ENCODE peak calls at places on chromosomes 13 and 19, in nine cellular contexts. R is ascending aorta, V is epithelial cell of esophagus, E is Panc1, X is IMR-90, Z is dorsolateral prefrontal cortex, M is A549, L is HCT116, O is ovary. Q is an unnamed sample.

GRCh38 chr13:99353836-99354235 is 46.6 kb upstream of the GPR183 start:
- DNase-seq in O (no peak), M (no peak), E (no peak), Z (no peak), L (no peak), X (peak), V (no peak), R (no peak), Q (no peak)

GRCh38 chr19:38101723-38102122 is 122.3 kb downstream of the DPF1 start:
- DNase-seq in L (no peak), O (no peak), V (no peak), X (no peak), M (no peak), Z (peak), R (no peak), E (no peak), Q (no peak)

GRCh38 chr19:13079542-13079986 is 23.1 kb downstream of the LYL1 start:
- DNase-seq in O (peak), L (no peak), V (no peak), M (no peak), E (no peak), X (peak), Z (no peak), R (no peak), Q (no peak)

GRCh38 chr19:4502282-4503223 is 15.7 kb downstream of the PLIN4 start:
- DNase-seq in E (no peak), V (no peak), R (no peak), L (no peak), M (no peak), Z (no peak), O (peak), X (peak), Q (no peak)

GRCh38 chr13:77544365-77544764 is 8.9 kb downstream of the SCEL start:
- DNase-seq in M (no peak), O (peak), L (no peak), X (no peak), V (peak), E (no peak), Z (no peak), R (no peak), Q (no peak)

GRCh38 chr13:82062772-82063171 is 1721.8 kb upstream of the SPRY2 start:
- DNase-seq in M (no peak), V (peak), R (no peak), L (no peak), O (no peak), X (no peak), E (no peak), Z (no peak), Q (no peak)

GRCh38 chr13:35388456-35388855 is 88.0 kb downstream of the MAB21L1 start:
- DNase-seq in L (no peak), O (no peak), V (no peak), X (no peak), M (no peak), Z (no peak), E (no peak), R (no peak), Q (no peak)

GRCh38 chr19:30319876-30320275 is 52.3 kb upstream of the ZNF536 start:
- DNase-seq in E (no peak), Z (no peak), R (no peak), O (no peak), V (no peak), X (no peak), M (no peak), L (no peak), Q (no peak)

GRCh38 chr19:38718747-38719543 is 25.3 kb downstream of the CAPN12 start:
- DNase-seq in V (no peak), X (no peak), R (no peak), E (no peak), M (no peak), Z (peak), L (no peak), O (no peak), Q (no peak)

GRCh38 chr13:114002009-114002544 is 28.2 kb upstream of the C13orf46 start:
- DNase-seq in M (no peak), O (peak), X (no peak), Z (no peak), R (no peak), L (no peak), E (no peak), V (no peak), Q (no peak)

GRCh38 chr19:31350033-31350692 is 927 bp upstream of the TSHZ3 start:
- DNase-seq in L (no peak), M (no peak), R (no peak), V (no peak), Z (no peak), E (no peak), X (no peak), O (peak), Q (no peak)

GRCh38 chr19:47379398-47379938 is 30.4 kb downstream of the DHX34 start:
- DNase-seq in Z (peak), R (no peak), V (no peak), M (no peak), O (no peak), X (no peak), L (no peak), E (no peak), Q (no peak)

GRCh38 chr19:38526430-38526829 is 91.3 kb downstream of the MAP4K1 start:
- DNase-seq in Z (no peak), O (no peak), V (no peak), R (no peak), M (no peak), L (no peak), E (no peak), X (no peak), Q (no peak)

GRCh38 chr19:16627928-16628182 is 149 bp downstream of the MED26 start:
- DNase-seq in L (no peak), X (no peak), V (no peak), M (no peak), R (no peak), Z (no peak), O (no peak), E (no peak), Q (no peak)

GRCh38 chr13:56659041-56659471 is 481.7 kb upstream of the PRR20A start:
- DNase-seq in E (no peak), O (peak), Z (no peak), L (no peak), V (no peak), X (no peak), R (no peak), M (no peak), Q (no peak)

GRCh38 chr13:72255908-72256307 is 388.9 kb upstream of the DACH1 start:
- DNase-seq in X (no peak), V (peak), O (no peak), L (peak), M (no peak), R (no peak), E (no peak), Z (peak), Q (no peak)

GRCh38 chr13:99336750-99337149 is 29.6 kb upstream of the GPR183 start:
- DNase-seq in L (no peak), E (no peak), O (no peak), V (no peak), M (no peak), Z (no peak), R (no peak), X (no peak), Q (no peak)

GRCh38 chr19:42092350-42092749 is 16.4 kb downstream of the ZNF574 start:
- DNase-seq in Z (no peak), L (no peak), M (peak), O (no peak), E (no peak), V (peak), X (no peak), R (no peak), Q (no peak)

GRCh38 chr19:51783373-51783772 is 11.6 kb upstream of the FPR3 start:
- DNase-seq in L (peak), E (no peak), X (no peak), O (no peak), M (no peak), R (no peak), Z (no peak), V (peak), Q (no peak)

GRCh38 chr13:29935309-29935981 is 85.0 kb upstream of the UBL3 start:
- DNase-seq in R (no peak), O (no peak), E (no peak), M (no peak), L (no peak), X (no peak), Z (peak), V (no peak), Q (no peak)

GRCh38 chr13:103007427-103007762 is 58.8 kb downstream of the SLC10A2 start:
- DNase-seq in X (no peak), E (no peak), M (no peak), Z (no peak), O (no peak), R (no peak), V (no peak), L (no peak), Q (no peak)

GRCh38 chr13:48263196-48263595 is 30.2 kb downstream of the ITM2B start:
- DNase-seq in V (peak), R (no peak), E (no peak), Z (no peak), O (no peak), M (no peak), L (no peak), X (no peak), Q (no peak)

GRCh38 chr13:35518337-35518736 is 41.8 kb upstream of the MAB21L1 start:
- DNase-seq in V (no peak), R (no peak), Z (no peak), M (no peak), X (no peak), O (no peak), E (no peak), L (no peak), Q (no peak)

GRCh38 chr19:32373614-32374295 is 28.3 kb downstream of the ZNF507 start:
- DNase-seq in O (no peak), M (peak), R (no peak), Z (peak), X (peak), V (peak), E (peak), L (peak), Q (no peak)
- H3K4me3 ChIP-seq in O (no peak), M (peak), R (no peak), Z (no peak), X (no peak), V (no peak), E (peak), L (peak), Q (no peak)

GRCh38 chr19:54477650-54478049 is 4.6 kb upstream of the CDC42EP5 start:
- DNase-seq in V (no peak), E (no peak), X (no peak), O (no peak), L (no peak), M (no peak), R (no peak), Z (no peak), Q (no peak)
- H3K4me3 ChIP-seq in V (no peak), E (no peak), X (no peak), O (no peak), L (no peak), M (no peak), R (no peak), Z (no peak), Q (no peak)

DNA sequence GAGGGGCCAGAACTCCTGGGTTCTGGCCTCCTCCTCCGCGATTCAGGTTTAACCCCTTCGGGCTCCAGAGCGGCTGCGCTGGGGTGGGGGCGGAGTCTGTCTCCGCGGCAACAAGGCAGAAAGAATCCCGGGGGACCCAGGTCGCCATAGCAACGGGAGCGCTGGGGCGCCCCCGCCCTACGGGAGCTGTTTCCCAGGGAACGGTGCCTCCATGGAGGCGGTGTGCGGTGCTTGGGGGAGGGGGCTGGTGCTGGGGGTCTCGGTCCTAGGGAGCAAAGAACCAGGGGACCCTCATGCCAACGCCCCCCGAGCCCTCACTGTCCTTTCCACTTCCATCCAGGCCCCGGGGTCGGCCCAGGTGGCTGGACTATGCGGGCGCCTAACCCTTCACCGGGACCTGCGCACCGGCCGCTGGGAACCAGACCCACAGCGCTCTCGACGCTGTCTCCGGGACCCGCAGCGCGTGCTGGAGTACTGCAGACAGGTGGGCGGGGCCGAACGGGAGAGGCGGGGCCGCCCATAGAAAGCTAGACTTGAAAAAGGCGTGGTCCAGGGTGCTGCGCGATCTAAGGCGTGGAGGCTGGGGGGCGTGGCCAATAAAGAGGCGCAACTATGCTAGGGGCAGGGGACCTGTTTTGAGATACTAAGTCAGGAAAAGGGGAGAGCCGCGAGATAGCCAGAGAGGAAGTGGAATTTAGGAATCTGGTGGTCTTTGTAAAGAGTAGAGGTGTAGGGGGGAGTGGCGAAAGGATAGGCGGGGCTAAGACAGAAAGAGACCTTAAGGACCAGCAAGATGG is 1.2 kb downstream of the APLP1 start:
- DNase-seq in X (peak), L (peak), R (peak), Z (peak), E (peak), M (peak), V (peak), O (peak), Q (no peak)
- H3K4me3 ChIP-seq in X (peak), L (peak), R (peak), Z (peak), E (peak), M (peak), V (no peak), O (no peak), Q (peak)

GRCh38 chr19:11154683-11155047 is 917 bp downstream of the SPC24 start:
- DNase-seq in Z (no peak), M (no peak), L (no peak), O (no peak), V (no peak), R (no peak), X (no peak), E (no peak), Q (no peak)
- H3K4me3 ChIP-seq in Z (no peak), M (peak), L (peak), O (no peak), V (peak), R (no peak), X (no peak), E (peak), Q (peak)

GRCh38 chr19:28727835-28728159 is 485.2 kb downstream of the UQCRFS1 start:
- DNase-seq in R (no peak), Z (no peak), L (no peak), O (no peak), E (no peak), V (no peak), M (no peak), X (no peak), Q (no peak)
- H3K4me3 ChIP-seq in R (no peak), Z (no peak), L (no peak), O (no peak), E (no peak), V (no peak), M (no peak), X (no peak), Q (no peak)